ENCODE peak calls at places on chromosome 9, in five cellular contexts. One of them, this sample, is unnamed.

GRCh38 chr9:134275379-134275778 is 50.9 kb upstream of the RXRA start:
- DNase-seq in H1: peak
- DNase-seq in mesendoderm: peak
- DNase-seq in neuronal stem cell: no peak
- DNase-seq in H9: peak
- DNase-seq in this sample: no peak

GRCh38 chr9:107633375-107633774 is 143.8 kb upstream of the KLF4 start:
- DNase-seq in H9: no peak
- DNase-seq in H1: no peak
- DNase-seq in mesendoderm: no peak
- DNase-seq in neuronal stem cell: no peak
- DNase-seq in this sample: no peak

GRCh38 chr9:133838859-133839507 is 100.8 kb upstream of the SARDH start:
- DNase-seq in neuronal stem cell: no peak
- DNase-seq in H1: no peak
- DNase-seq in H9: no peak
- DNase-seq in mesendoderm: no peak
- DNase-seq in this sample: no peak

GRCh38 chr9:82799300-82799699 is 263.6 kb downstream of the RASEF start:
- DNase-seq in H9: no peak
- DNase-seq in mesendoderm: no peak
- DNase-seq in neuronal stem cell: no peak
- DNase-seq in H1: no peak
- DNase-seq in this sample: peak

GRCh38 chr9:21616082-21616778 is 134.1 kb upstream of the IFNE start:
- DNase-seq in H1: no peak
- DNase-seq in mesendoderm: peak
- DNase-seq in H9: no peak
- DNase-seq in neuronal stem cell: no peak
- DNase-seq in this sample: peak

GRCh38 chr9:5500441-5501235 is 9.7 kb upstream of the PDCD1LG2 start:
- DNase-seq in H9: no peak
- DNase-seq in neuronal stem cell: no peak
- DNase-seq in H1: no peak
- DNase-seq in mesendoderm: no peak
- DNase-seq in this sample: peak

GRCh38 chr9:3954228-3954949 is 345.5 kb downstream of the GLIS3 start:
- DNase-seq in mesendoderm: peak
- DNase-seq in H1: no peak
- DNase-seq in H9: no peak
- DNase-seq in neuronal stem cell: peak
- DNase-seq in this sample: no peak

GRCh38 chr9:110146371-110146770 is 61.6 kb downstream of the C9orf152 start:
- DNase-seq in mesendoderm: no peak
- DNase-seq in H9: no peak
- DNase-seq in neuronal stem cell: no peak
- DNase-seq in H1: no peak
- DNase-seq in this sample: peak

GRCh38 chr9:37902804-37903580 is 935 bp downstream of the SLC25A51 start:
- DNase-seq in H9: no peak
- DNase-seq in H1: no peak
- DNase-seq in mesendoderm: peak
- DNase-seq in neuronal stem cell: peak
- DNase-seq in this sample: peak

GRCh38 chr9:16368425-16369087 is 501.9 kb downstream of the BNC2 start:
- DNase-seq in mesendoderm: peak
- DNase-seq in H9: peak
- DNase-seq in H1: no peak
- DNase-seq in neuronal stem cell: no peak
- DNase-seq in this sample: peak

GRCh38 chr9:80061096-80061495 is 489.3 kb downstream of the TLE4 start:
- DNase-seq in neuronal stem cell: no peak
- DNase-seq in mesendoderm: no peak
- DNase-seq in H9: no peak
- DNase-seq in H1: no peak
- DNase-seq in this sample: peak

GRCh38 chr9:37200572-37201005 is 80.2 kb downstream of the ZCCHC7 start:
- DNase-seq in neuronal stem cell: no peak
- DNase-seq in H1: no peak
- DNase-seq in H9: no peak
- DNase-seq in mesendoderm: peak
- DNase-seq in this sample: peak

GRCh38 chr9:99118782-99119466 is 14.0 kb downstream of the TGFBR1 start:
- DNase-seq in mesendoderm: no peak
- DNase-seq in neuronal stem cell: no peak
- DNase-seq in H9: no peak
- DNase-seq in H1: no peak
- DNase-seq in this sample: no peak

GRCh38 chr9:136645343-136645902 is 17.3 kb upstream of the EGFL7 start:
- DNase-seq in H1: no peak
- DNase-seq in H9: no peak
- DNase-seq in neuronal stem cell: no peak
- DNase-seq in mesendoderm: no peak
- DNase-seq in this sample: no peak

GRCh38 chr9:69344459-69344858 is 19.4 kb downstream of the ENTREP1 start:
- DNase-seq in neuronal stem cell: no peak
- DNase-seq in H9: no peak
- DNase-seq in H1: no peak
- DNase-seq in mesendoderm: peak
- DNase-seq in this sample: no peak

GRCh38 chr9:101027733-101028345 is 688 bp upstream of the PLPPR1 start:
- DNase-seq in H9: no peak
- DNase-seq in mesendoderm: no peak
- DNase-seq in H1: no peak
- DNase-seq in neuronal stem cell: peak
- DNase-seq in this sample: no peak

GRCh38 chr9:29945012-29945411 is 2371.7 kb upstream of the C9orf72 start:
- DNase-seq in mesendoderm: no peak
- DNase-seq in H1: no peak
- DNase-seq in neuronal stem cell: no peak
- DNase-seq in H9: no peak
- DNase-seq in this sample: no peak

GRCh38 chr9:4793412-4794005 is 765 bp downstream of the RCL1 start:
- DNase-seq in H1: no peak
- DNase-seq in neuronal stem cell: no peak
- DNase-seq in H9: no peak
- DNase-seq in mesendoderm: no peak
- DNase-seq in this sample: peak

GRCh38 chr9:136119259-136120118 is 814 bp upstream of the TMEM250 start:
- DNase-seq in H1: no peak
- DNase-seq in mesendoderm: peak
- DNase-seq in H9: peak
- DNase-seq in neuronal stem cell: no peak
- DNase-seq in this sample: peak

GRCh38 chr9:7121055-7121454 is 363.3 kb downstream of the KDM4C start:
- DNase-seq in H1: no peak
- DNase-seq in mesendoderm: no peak
- DNase-seq in neuronal stem cell: no peak
- DNase-seq in H9: no peak
- DNase-seq in this sample: no peak

GRCh38 chr9:137582286-137582860 is 3.6 kb upstream of the DPH7 start:
- DNase-seq in H9: peak
- DNase-seq in mesendoderm: peak
- DNase-seq in H1: no peak
- DNase-seq in neuronal stem cell: no peak
- DNase-seq in this sample: no peak

GRCh38 chr9:105816202-105816744 is 121.9 kb downstream of the TMEM38B start:
- DNase-seq in H1: no peak
- DNase-seq in H9: no peak
- DNase-seq in mesendoderm: no peak
- DNase-seq in neuronal stem cell: no peak
- DNase-seq in this sample: no peak
- H2BK15ac ChIP-seq in H1: no peak
- H2BK15ac ChIP-seq in H9: no peak
- H2BK15ac ChIP-seq in mesendoderm: no peak
- H2BK15ac ChIP-seq in neuronal stem cell: no peak
- H2BK15ac ChIP-seq in this sample: no peak

GRCh38 chr9:114893622-114894021 is 36.8 kb downstream of the TNFSF8 start:
- DNase-seq in mesendoderm: no peak
- DNase-seq in H1: no peak
- DNase-seq in neuronal stem cell: no peak
- DNase-seq in H9: no peak
- DNase-seq in this sample: peak
- H2BK15ac ChIP-seq in mesendoderm: no peak
- H2BK15ac ChIP-seq in H1: no peak
- H2BK15ac ChIP-seq in neuronal stem cell: no peak
- H2BK15ac ChIP-seq in H9: no peak
- H2BK15ac ChIP-seq in this sample: peak

GRCh38 chr9:83956288-83957028 is 23.6 kb downstream of the HNRNPK start:
- DNase-seq in H1: no peak
- DNase-seq in mesendoderm: no peak
- DNase-seq in neuronal stem cell: no peak
- DNase-seq in H9: peak
- DNase-seq in this sample: no peak
- H2BK15ac ChIP-seq in H1: no peak
- H2BK15ac ChIP-seq in mesendoderm: no peak
- H2BK15ac ChIP-seq in neuronal stem cell: peak
- H2BK15ac ChIP-seq in H9: no peak
- H2BK15ac ChIP-seq in this sample: peak

GRCh38 chr9:92142329-92142728 is 27.1 kb upstream of the SPTLC1 start:
- DNase-seq in H1: no peak
- DNase-seq in mesendoderm: no peak
- DNase-seq in neuronal stem cell: no peak
- DNase-seq in H9: no peak
- DNase-seq in this sample: no peak
- H2BK15ac ChIP-seq in H1: no peak
- H2BK15ac ChIP-seq in mesendoderm: no peak
- H2BK15ac ChIP-seq in neuronal stem cell: peak
- H2BK15ac ChIP-seq in H9: no peak
- H2BK15ac ChIP-seq in this sample: peak

GRCh38 chr9:129840024-129840423 is 4.8 kb downstream of the USP20 start:
- DNase-seq in H9: no peak
- DNase-seq in neuronal stem cell: no peak
- DNase-seq in mesendoderm: no peak
- DNase-seq in H1: no peak
- DNase-seq in this sample: no peak
- H2BK15ac ChIP-seq in H9: no peak
- H2BK15ac ChIP-seq in neuronal stem cell: no peak
- H2BK15ac ChIP-seq in mesendoderm: no peak
- H2BK15ac ChIP-seq in H1: no peak
- H2BK15ac ChIP-seq in this sample: no peak

DNA sequence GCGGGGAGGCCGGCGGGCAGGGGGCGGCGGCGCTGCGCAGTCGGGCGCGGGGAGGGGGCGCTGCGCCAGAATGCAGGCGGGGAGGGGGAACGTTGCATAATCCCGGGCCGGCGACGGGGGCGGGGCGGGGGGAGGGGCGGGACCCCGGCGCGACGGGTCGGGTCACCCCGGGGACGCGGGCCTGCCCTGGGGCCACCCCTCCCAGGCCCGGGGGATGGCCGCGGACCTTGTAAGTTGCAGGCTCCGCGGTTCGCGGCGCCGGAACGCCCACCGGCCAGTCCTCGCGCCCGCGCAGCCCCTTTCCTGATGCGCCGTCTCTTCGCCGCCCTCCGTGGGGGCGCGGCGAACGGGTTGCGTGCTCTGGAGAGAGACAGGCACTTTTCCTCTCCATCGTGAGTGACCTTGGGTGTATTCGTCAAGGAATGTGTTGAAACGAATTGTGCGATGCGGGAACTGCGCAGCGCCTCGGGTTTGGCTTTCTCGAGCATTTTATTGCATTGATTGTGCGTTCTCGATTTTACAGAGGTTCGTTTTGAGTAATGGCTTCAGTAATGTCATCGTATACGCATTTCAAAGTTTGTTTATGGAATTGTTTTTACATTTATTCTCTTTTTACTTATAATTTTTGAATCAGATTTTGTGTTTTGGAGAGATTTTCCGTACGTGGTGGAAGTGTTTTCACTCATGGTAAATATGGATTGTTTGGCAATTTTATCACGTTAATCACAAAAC is 808 bp downstream of the SPIN1 start:
- DNase-seq in mesendoderm: peak
- DNase-seq in H1: no peak
- DNase-seq in neuronal stem cell: peak
- DNase-seq in H9: peak
- DNase-seq in this sample: peak
- H2BK15ac ChIP-seq in mesendoderm: no peak
- H2BK15ac ChIP-seq in H1: no peak
- H2BK15ac ChIP-seq in neuronal stem cell: no peak
- H2BK15ac ChIP-seq in H9: no peak
- H2BK15ac ChIP-seq in this sample: peak

DNA sequence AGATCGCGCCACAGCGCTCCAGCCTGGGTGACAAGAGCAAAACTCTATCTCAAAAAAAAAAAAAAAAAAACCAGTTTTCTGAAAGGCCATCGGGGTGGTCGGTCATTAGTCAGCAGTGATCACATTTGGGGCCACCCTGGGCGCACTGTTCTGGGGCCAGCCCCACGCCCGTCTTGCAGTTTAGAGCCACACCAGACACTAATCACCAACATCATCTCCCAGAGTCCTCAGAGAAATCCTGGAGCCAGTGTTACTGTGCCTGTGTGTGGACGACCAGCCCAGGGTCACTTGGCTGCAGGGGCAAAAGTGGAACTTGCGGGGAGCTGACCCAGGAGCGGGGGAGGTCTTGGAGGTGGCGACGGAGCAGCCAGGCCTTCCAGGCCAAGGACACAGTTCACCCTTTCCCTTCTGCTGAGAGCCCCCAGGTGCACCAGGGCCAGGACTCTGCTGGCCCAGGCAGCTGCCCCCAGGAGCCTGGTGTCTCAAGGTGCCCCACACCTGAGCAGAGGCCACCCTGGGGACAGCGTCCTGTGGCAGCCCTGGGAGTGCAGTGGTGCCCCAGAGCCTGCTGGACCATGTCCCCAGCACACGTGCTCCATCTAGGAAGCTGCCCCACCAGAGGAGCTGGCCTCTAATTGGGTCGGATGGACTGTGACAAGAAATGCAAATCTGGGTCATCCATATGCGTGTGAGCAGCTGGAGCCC is 51.0 kb downstream of the NEK6 start:
- DNase-seq in H1: no peak
- DNase-seq in mesendoderm: peak
- DNase-seq in H9: no peak
- DNase-seq in neuronal stem cell: no peak
- DNase-seq in this sample: no peak
- H2BK15ac ChIP-seq in H1: no peak
- H2BK15ac ChIP-seq in mesendoderm: no peak
- H2BK15ac ChIP-seq in H9: no peak
- H2BK15ac ChIP-seq in neuronal stem cell: no peak
- H2BK15ac ChIP-seq in this sample: peak

DNA sequence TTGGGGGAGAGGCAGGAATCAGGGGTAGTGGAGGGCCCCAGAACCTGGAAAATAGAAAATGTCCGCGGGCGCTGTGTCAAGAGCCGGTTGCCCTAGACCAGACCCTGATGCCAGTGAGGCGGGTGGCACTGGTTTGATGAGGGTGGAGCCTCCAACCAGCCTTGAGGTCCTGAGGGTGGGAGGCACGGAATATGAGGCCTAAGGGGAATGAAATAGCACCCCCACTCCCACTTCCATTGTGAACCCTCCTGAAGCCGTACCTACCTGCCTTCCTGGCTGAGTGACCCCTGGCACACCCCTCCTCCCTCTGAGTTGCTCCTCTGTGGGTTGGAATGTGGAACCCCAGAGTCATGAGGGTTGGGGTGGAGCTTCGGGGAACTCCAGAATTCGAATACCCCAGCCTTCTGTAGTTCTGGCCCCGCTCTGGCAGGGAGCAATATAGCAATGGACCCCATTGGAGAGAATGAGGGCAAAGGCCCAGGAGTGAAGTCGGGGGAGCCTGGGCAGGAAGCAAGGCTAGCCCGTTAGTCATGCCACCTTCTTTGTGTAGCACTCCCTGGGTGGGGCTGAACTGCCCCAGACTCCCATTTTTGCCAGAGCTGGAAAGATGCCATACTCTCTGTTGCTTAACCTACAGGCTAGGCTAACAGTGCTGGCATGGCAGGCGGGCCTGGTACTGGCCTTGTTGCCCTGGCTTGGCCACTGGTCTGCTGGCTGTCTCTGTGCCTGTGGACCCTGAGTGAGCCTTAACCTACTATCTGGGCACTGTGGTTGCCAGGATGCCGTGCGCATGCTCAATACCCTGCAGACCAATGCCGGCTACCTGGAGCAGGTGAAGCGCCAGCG is 1.0 kb downstream of the FPGS start:
- DNase-seq in neuronal stem cell: no peak
- DNase-seq in mesendoderm: no peak
- DNase-seq in H1: no peak
- DNase-seq in H9: no peak
- DNase-seq in this sample: no peak
- H2BK15ac ChIP-seq in neuronal stem cell: no peak
- H2BK15ac ChIP-seq in mesendoderm: no peak
- H2BK15ac ChIP-seq in H1: no peak
- H2BK15ac ChIP-seq in H9: no peak
- H2BK15ac ChIP-seq in this sample: peak